ENCODE peak calls at places on chromosome 12, in four cellular contexts. T is chondrocyte; N is choroid plexus epithelial cell; F is stimulated activated CD8-positive, alpha-beta memory T cell treated with anti-CD3 and anti-CD28 coated beads, Interleukin-4, amount 100 ng/mL, for 1 hour. K is an unnamed sample.
A peak's percentile ranks its signal among the peaks of the same experiment; 100 is the strongest.

GRCh38 chr12:40034156-40034555 is 71.7 kb downstream of the SLC2A13 start:
- DNase-seq in N (no peak), F (no peak), T (no peak), K (no peak)

GRCh38 chr12:120229583-120230325 is 28.8 kb upstream of the RPLP0 start:
- DNase-seq in N (peak; percentile 59), T (no peak), F (no peak), K (no peak)

GRCh38 chr12:80567391-80567790 is 123.4 kb downstream of the PTPRQ start:
- DNase-seq in N (peak; percentile 88), T (no peak), F (no peak), K (peak; percentile 71)

GRCh38 chr12:110649341-110649847 is 35.5 kb downstream of the TCTN1 start:
- DNase-seq in T (no peak), F (no peak), N (no peak), K (no peak)

GRCh38 chr12:27975222-27976136 is 2.9 kb upstream of the PTHLH start:
- DNase-seq in N (peak; percentile 72), T (no peak), F (no peak), K (no peak)

GRCh38 chr12:90888316-90888715 is 66.7 kb downstream of the CCER1 start:
- DNase-seq in F (no peak), N (peak; percentile 40), T (no peak), K (no peak)

GRCh38 chr12:109544955-109545531 is 28.3 kb downstream of the MMAB start:
- DNase-seq in F (no peak), N (no peak), T (no peak), K (no peak)

GRCh38 chr12:113870890-113871289 is 95.2 kb downstream of the RBM19 start:
- DNase-seq in F (no peak), N (no peak), T (no peak), K (no peak)

GRCh38 chr12:64318605-64319004 is 72.0 kb downstream of the C12orf56 start:
- DNase-seq in N (peak; percentile 73), T (no peak), F (no peak), K (peak; percentile 18)

GRCh38 chr12:124348659-124349380 is 53.9 kb downstream of the RFLNA start:
- DNase-seq in F (no peak), N (no peak), T (no peak), K (no peak)

GRCh38 chr12:80472912-80473500 is 29.0 kb downstream of the PTPRQ start:
- DNase-seq in F (no peak), T (no peak), N (peak; percentile 89), K (peak; percentile 70)

GRCh38 chr12:54321363-54321762 is 3.6 kb upstream of the COPZ1 start:
- DNase-seq in F (no peak), N (no peak), T (no peak), K (no peak)

GRCh38 chr12:124436366-124436765 is 131.0 kb downstream of the NCOR2 start:
- DNase-seq in T (no peak), F (no peak), N (no peak), K (no peak)

GRCh38 chr12:126233625-126234024 is 1168.4 kb downstream of the AACS start:
- DNase-seq in T (no peak), N (no peak), F (no peak), K (no peak)

GRCh38 chr12:133105620-133106019 is 24.5 kb downstream of the ZNF891 start:
- DNase-seq in T (no peak), F (no peak), N (peak; percentile 10), K (no peak)

GRCh38 chr12:40107803-40108620 is 2.1 kb upstream of the SLC2A13 start:
- DNase-seq in T (no peak), F (no peak), N (no peak), K (no peak)

GRCh38 chr12:60148831-60149230 is 553.0 kb downstream of the SLC16A7 start:
- DNase-seq in N (peak; percentile 88), T (no peak), F (no peak), K (peak; percentile 70)

GRCh38 chr12:110581951-110582285 is 1.2 kb downstream of the PPTC7 start:
- DNase-seq in F (no peak), T (no peak), N (peak; percentile 13), K (no peak)

GRCh38 chr12:122785503-122785902 is 11.1 kb downstream of the CCDC62 start:
- DNase-seq in F (no peak), N (no peak), T (no peak), K (no peak)

GRCh38 chr12:79422060-79422812 is 268.5 kb downstream of the PAWR start:
- DNase-seq in F (no peak), N (peak; percentile 70), T (no peak), K (no peak)

GRCh38 chr12:125249066-125249824 is 184.0 kb downstream of the AACS start:
- DNase-seq in N (no peak), T (no peak), F (no peak), K (no peak)

K was measured in fibroblast of the conjunctiva.